ENCODE peak calls at places on chromosomes 6 and 20, in ten cellular contexts. One of them, this sample, is unnamed.

GRCh38 chr20:60254901-60255411 is 296.7 kb downstream of the CDH26 start:
- DNase-seq in putamen: no peak
- DNase-seq in NCI-H774: no peak
- DNase-seq in NCI-H1092 treated with DMSO at 0.1 percent for 48 hours: peak; percentile 74
- DNase-seq in LNCaP clone FGC: no peak
- DNase-seq in left ventricle myocardium inferior: no peak
- DNase-seq in stimulated activated CD8-positive, alpha-beta memory T cell treated with anti-CD3 and anti-CD28 coated beads, Interleukin-15, amount 100 ng/mL, for 1 hour: no peak
- DNase-seq in brain microvascular endothelial cell: peak; percentile 49
- DNase-seq in caudate nucleus: no peak
- DNase-seq in RCC 7860: peak; percentile 70
- DNase-seq in this sample: no peak

GRCh38 chr20:23115823-23116222 is 29.7 kb upstream of the CD93 start:
- DNase-seq in putamen: no peak
- DNase-seq in NCI-H774: no peak
- DNase-seq in NCI-H1092 treated with DMSO at 0.1 percent for 48 hours: no peak
- DNase-seq in LNCaP clone FGC: no peak
- DNase-seq in left ventricle myocardium inferior: no peak
- DNase-seq in stimulated activated CD8-positive, alpha-beta memory T cell treated with anti-CD3 and anti-CD28 coated beads, Interleukin-15, amount 100 ng/mL, for 1 hour: no peak
- DNase-seq in brain microvascular endothelial cell: no peak
- DNase-seq in caudate nucleus: no peak
- DNase-seq in RCC 7860: no peak
- DNase-seq in this sample: no peak

GRCh38 chr6:34568341-34568680 is 12.2 kb upstream of the SPDEF start:
- DNase-seq in putamen: no peak
- DNase-seq in NCI-H774: no peak
- DNase-seq in NCI-H1092 treated with DMSO at 0.1 percent for 48 hours: no peak
- DNase-seq in LNCaP clone FGC: no peak
- DNase-seq in left ventricle myocardium inferior: no peak
- DNase-seq in stimulated activated CD8-positive, alpha-beta memory T cell treated with anti-CD3 and anti-CD28 coated beads, Interleukin-15, amount 100 ng/mL, for 1 hour: no peak
- DNase-seq in brain microvascular endothelial cell: no peak
- DNase-seq in caudate nucleus: no peak
- DNase-seq in RCC 7860: no peak
- DNase-seq in this sample: no peak

GRCh38 chr6:109713097-109713496 is 22.0 kb downstream of the FIG4 start:
- DNase-seq in putamen: no peak
- DNase-seq in NCI-H774: no peak
- DNase-seq in NCI-H1092 treated with DMSO at 0.1 percent for 48 hours: no peak
- DNase-seq in LNCaP clone FGC: no peak
- DNase-seq in left ventricle myocardium inferior: no peak
- DNase-seq in stimulated activated CD8-positive, alpha-beta memory T cell treated with anti-CD3 and anti-CD28 coated beads, Interleukin-15, amount 100 ng/mL, for 1 hour: no peak
- DNase-seq in brain microvascular endothelial cell: no peak
- DNase-seq in caudate nucleus: no peak
- DNase-seq in RCC 7860: no peak
- DNase-seq in this sample: no peak

GRCh38 chr20:34715384-34715783 is 11.2 kb downstream of the TP53INP2 start:
- DNase-seq in putamen: no peak
- DNase-seq in NCI-H774: no peak
- DNase-seq in NCI-H1092 treated with DMSO at 0.1 percent for 48 hours: no peak
- DNase-seq in LNCaP clone FGC: no peak
- DNase-seq in left ventricle myocardium inferior: no peak
- DNase-seq in stimulated activated CD8-positive, alpha-beta memory T cell treated with anti-CD3 and anti-CD28 coated beads, Interleukin-15, amount 100 ng/mL, for 1 hour: no peak
- DNase-seq in brain microvascular endothelial cell: no peak
- DNase-seq in caudate nucleus: no peak
- DNase-seq in RCC 7860: no peak
- DNase-seq in this sample: no peak

GRCh38 chr6:121563286-121563685 is 127.8 kb downstream of the GJA1 start:
- DNase-seq in putamen: no peak
- DNase-seq in NCI-H774: no peak
- DNase-seq in NCI-H1092 treated with DMSO at 0.1 percent for 48 hours: no peak
- DNase-seq in LNCaP clone FGC: no peak
- DNase-seq in left ventricle myocardium inferior: no peak
- DNase-seq in stimulated activated CD8-positive, alpha-beta memory T cell treated with anti-CD3 and anti-CD28 coated beads, Interleukin-15, amount 100 ng/mL, for 1 hour: no peak
- DNase-seq in brain microvascular endothelial cell: no peak
- DNase-seq in caudate nucleus: no peak
- DNase-seq in RCC 7860: no peak
- DNase-seq in this sample: no peak

GRCh38 chr20:62104234-62104789 is 18.0 kb upstream of the LSM14B start:
- DNase-seq in putamen: no peak
- DNase-seq in NCI-H774: no peak
- DNase-seq in NCI-H1092 treated with DMSO at 0.1 percent for 48 hours: no peak
- DNase-seq in LNCaP clone FGC: no peak
- DNase-seq in left ventricle myocardium inferior: no peak
- DNase-seq in stimulated activated CD8-positive, alpha-beta memory T cell treated with anti-CD3 and anti-CD28 coated beads, Interleukin-15, amount 100 ng/mL, for 1 hour: no peak
- DNase-seq in brain microvascular endothelial cell: no peak
- DNase-seq in caudate nucleus: no peak
- DNase-seq in RCC 7860: no peak
- DNase-seq in this sample: no peak

GRCh38 chr6:31851485-31851832 is 11.2 kb downstream of the NEU1 start:
- DNase-seq in putamen: no peak
- DNase-seq in NCI-H774: no peak
- DNase-seq in NCI-H1092 treated with DMSO at 0.1 percent for 48 hours: no peak
- DNase-seq in LNCaP clone FGC: no peak
- DNase-seq in left ventricle myocardium inferior: no peak
- DNase-seq in stimulated activated CD8-positive, alpha-beta memory T cell treated with anti-CD3 and anti-CD28 coated beads, Interleukin-15, amount 100 ng/mL, for 1 hour: no peak
- DNase-seq in brain microvascular endothelial cell: no peak
- DNase-seq in caudate nucleus: no peak
- DNase-seq in RCC 7860: peak; percentile 75
- DNase-seq in this sample: no peak

GRCh38 chr6:42339991-42340401 is 111.7 kb downstream of the TRERF1 start:
- DNase-seq in putamen: no peak
- DNase-seq in NCI-H774: no peak
- DNase-seq in NCI-H1092 treated with DMSO at 0.1 percent for 48 hours: no peak
- DNase-seq in LNCaP clone FGC: no peak
- DNase-seq in left ventricle myocardium inferior: no peak
- DNase-seq in stimulated activated CD8-positive, alpha-beta memory T cell treated with anti-CD3 and anti-CD28 coated beads, Interleukin-15, amount 100 ng/mL, for 1 hour: no peak
- DNase-seq in brain microvascular endothelial cell: no peak
- DNase-seq in caudate nucleus: no peak
- DNase-seq in RCC 7860: no peak
- DNase-seq in this sample: no peak

GRCh38 chr6:148509789-148510581 is 167.3 kb downstream of the SASH1 start:
- DNase-seq in putamen: no peak
- DNase-seq in NCI-H774: peak; percentile 5
- DNase-seq in NCI-H1092 treated with DMSO at 0.1 percent for 48 hours: peak; percentile 12
- DNase-seq in LNCaP clone FGC: no peak
- DNase-seq in left ventricle myocardium inferior: peak; percentile 71
- DNase-seq in stimulated activated CD8-positive, alpha-beta memory T cell treated with anti-CD3 and anti-CD28 coated beads, Interleukin-15, amount 100 ng/mL, for 1 hour: no peak
- DNase-seq in brain microvascular endothelial cell: peak; percentile 89
- DNase-seq in caudate nucleus: no peak
- DNase-seq in RCC 7860: peak; percentile 42
- DNase-seq in this sample: no peak

GRCh38 chr6:9482030-9482731 is 932.7 kb downstream of the TFAP2A start:
- DNase-seq in putamen: no peak
- DNase-seq in NCI-H774: no peak
- DNase-seq in NCI-H1092 treated with DMSO at 0.1 percent for 48 hours: no peak
- DNase-seq in LNCaP clone FGC: no peak
- DNase-seq in left ventricle myocardium inferior: no peak
- DNase-seq in stimulated activated CD8-positive, alpha-beta memory T cell treated with anti-CD3 and anti-CD28 coated beads, Interleukin-15, amount 100 ng/mL, for 1 hour: no peak
- DNase-seq in brain microvascular endothelial cell: peak; percentile 88
- DNase-seq in caudate nucleus: no peak
- DNase-seq in RCC 7860: peak; percentile 85
- DNase-seq in this sample: no peak

GRCh38 chr20:48824830-48825550 is 2.8 kb downstream of the PREX1 start:
- DNase-seq in putamen: no peak
- DNase-seq in NCI-H774: no peak
- DNase-seq in NCI-H1092 treated with DMSO at 0.1 percent for 48 hours: no peak
- DNase-seq in LNCaP clone FGC: no peak
- DNase-seq in left ventricle myocardium inferior: no peak
- DNase-seq in stimulated activated CD8-positive, alpha-beta memory T cell treated with anti-CD3 and anti-CD28 coated beads, Interleukin-15, amount 100 ng/mL, for 1 hour: no peak
- DNase-seq in brain microvascular endothelial cell: no peak
- DNase-seq in caudate nucleus: no peak
- DNase-seq in RCC 7860: no peak
- DNase-seq in this sample: no peak

GRCh38 chr6:169160855-169161560 is 92.6 kb downstream of the THBS2 start:
- DNase-seq in putamen: no peak
- DNase-seq in NCI-H774: no peak
- DNase-seq in NCI-H1092 treated with DMSO at 0.1 percent for 48 hours: no peak
- DNase-seq in LNCaP clone FGC: no peak
- DNase-seq in left ventricle myocardium inferior: no peak
- DNase-seq in stimulated activated CD8-positive, alpha-beta memory T cell treated with anti-CD3 and anti-CD28 coated beads, Interleukin-15, amount 100 ng/mL, for 1 hour: no peak
- DNase-seq in brain microvascular endothelial cell: no peak
- DNase-seq in caudate nucleus: no peak
- DNase-seq in RCC 7860: no peak
- DNase-seq in this sample: no peak

GRCh38 chr20:14609328-14610221 is 272.2 kb upstream of the FLRT3 start:
- DNase-seq in putamen: no peak
- DNase-seq in NCI-H774: no peak
- DNase-seq in NCI-H1092 treated with DMSO at 0.1 percent for 48 hours: no peak
- DNase-seq in LNCaP clone FGC: no peak
- DNase-seq in left ventricle myocardium inferior: no peak
- DNase-seq in stimulated activated CD8-positive, alpha-beta memory T cell treated with anti-CD3 and anti-CD28 coated beads, Interleukin-15, amount 100 ng/mL, for 1 hour: no peak
- DNase-seq in brain microvascular endothelial cell: no peak
- DNase-seq in caudate nucleus: no peak
- DNase-seq in RCC 7860: peak; percentile 27
- DNase-seq in this sample: no peak

This sample was measured in KG1.